ENCODE peak calls at places on chromosomes 12 and 14, in six cellular contexts. One of them, this sample, is unnamed.

GRCh38 chr12:124385219-124385969 is 90.5 kb downstream of the RFLNA start:
- DNase-seq in AG04450: peak
- DNase-seq in right atrium auricular region: no peak
- DNase-seq in transverse colon: no peak
- DNase-seq in A549: peak
- DNase-seq in astrocyte: peak
- DNase-seq in this sample: no peak

GRCh38 chr14:37615582-37616289 is 20.3 kb downstream of the TTC6 start:
- DNase-seq in A549: no peak
- DNase-seq in AG04450: no peak
- DNase-seq in astrocyte: no peak
- DNase-seq in right atrium auricular region: no peak
- DNase-seq in transverse colon: no peak
- DNase-seq in this sample: no peak

GRCh38 chr14:90495357-90496276 is 98.8 kb downstream of the CALM1 start:
- DNase-seq in AG04450: peak
- DNase-seq in A549: peak
- DNase-seq in transverse colon: peak
- DNase-seq in astrocyte: peak
- DNase-seq in right atrium auricular region: no peak
- DNase-seq in this sample: peak

GRCh38 chr14:102201369-102201748 is 61.7 kb downstream of the WDR20 start:
- DNase-seq in A549: no peak
- DNase-seq in right atrium auricular region: no peak
- DNase-seq in AG04450: no peak
- DNase-seq in transverse colon: no peak
- DNase-seq in astrocyte: no peak
- DNase-seq in this sample: no peak

GRCh38 chr14:93039649-93040315 is 75.9 kb downstream of the ITPK1 start:
- DNase-seq in right atrium auricular region: no peak
- DNase-seq in AG04450: no peak
- DNase-seq in A549: no peak
- DNase-seq in transverse colon: no peak
- DNase-seq in astrocyte: no peak
- DNase-seq in this sample: no peak

GRCh38 chr12:8037947-8038346 is 5.4 kb downstream of the FOXJ2 start:
- DNase-seq in AG04450: no peak
- DNase-seq in astrocyte: no peak
- DNase-seq in right atrium auricular region: no peak
- DNase-seq in A549: no peak
- DNase-seq in transverse colon: no peak
- DNase-seq in this sample: peak

GRCh38 chr14:74835607-74836250 is 40.2 kb downstream of the PROX2 start:
- DNase-seq in A549: no peak
- DNase-seq in transverse colon: no peak
- DNase-seq in AG04450: no peak
- DNase-seq in right atrium auricular region: no peak
- DNase-seq in astrocyte: no peak
- DNase-seq in this sample: no peak

GRCh38 chr12:7948585-7949264 is 12.7 kb upstream of the SLC2A3 start:
- DNase-seq in right atrium auricular region: no peak
- DNase-seq in transverse colon: no peak
- DNase-seq in AG04450: no peak
- DNase-seq in A549: peak
- DNase-seq in astrocyte: no peak
- DNase-seq in this sample: no peak

GRCh38 chr12:65881965-65882413 is 57.7 kb downstream of the HMGA2 start:
- DNase-seq in astrocyte: peak
- DNase-seq in transverse colon: peak
- DNase-seq in AG04450: no peak
- DNase-seq in right atrium auricular region: peak
- DNase-seq in A549: no peak
- DNase-seq in this sample: peak

GRCh38 chr14:68708343-68708742 is 84.5 kb downstream of the ZFP36L1 start:
- DNase-seq in A549: no peak
- DNase-seq in astrocyte: no peak
- DNase-seq in right atrium auricular region: no peak
- DNase-seq in AG04450: no peak
- DNase-seq in transverse colon: no peak
- DNase-seq in this sample: no peak

GRCh38 chr12:12907552-12907951 is 16.2 kb downstream of the GPRC5A start:
- DNase-seq in A549: no peak
- DNase-seq in transverse colon: no peak
- DNase-seq in AG04450: no peak
- DNase-seq in right atrium auricular region: no peak
- DNase-seq in astrocyte: no peak
- DNase-seq in this sample: no peak

GRCh38 chr14:70832536-70833305 is 23.4 kb upstream of the MAP3K9 start:
- DNase-seq in right atrium auricular region: no peak
- DNase-seq in transverse colon: no peak
- DNase-seq in astrocyte: peak
- DNase-seq in A549: no peak
- DNase-seq in AG04450: no peak
- DNase-seq in this sample: no peak

GRCh38 chr14:49897414-49897813 is 4.5 kb downstream of the ARF6 start:
- DNase-seq in astrocyte: no peak
- DNase-seq in AG04450: no peak
- DNase-seq in A549: no peak
- DNase-seq in transverse colon: no peak
- DNase-seq in right atrium auricular region: no peak
- DNase-seq in this sample: no peak

GRCh38 chr14:49895480-49895879 is 2.6 kb downstream of the ARF6 start:
- DNase-seq in transverse colon: no peak
- DNase-seq in astrocyte: no peak
- DNase-seq in A549: no peak
- DNase-seq in AG04450: no peak
- DNase-seq in right atrium auricular region: no peak
- DNase-seq in this sample: no peak

GRCh38 chr14:49898485-49898884 is 5.6 kb downstream of the ARF6 start:
- DNase-seq in right atrium auricular region: no peak
- DNase-seq in AG04450: no peak
- DNase-seq in astrocyte: no peak
- DNase-seq in transverse colon: no peak
- DNase-seq in A549: no peak
- DNase-seq in this sample: no peak

GRCh38 chr14:49896956-49897355 is 4.1 kb downstream of the ARF6 start:
- DNase-seq in AG04450: no peak
- DNase-seq in A549: no peak
- DNase-seq in right atrium auricular region: no peak
- DNase-seq in transverse colon: no peak
- DNase-seq in astrocyte: no peak
- DNase-seq in this sample: no peak

DNA sequence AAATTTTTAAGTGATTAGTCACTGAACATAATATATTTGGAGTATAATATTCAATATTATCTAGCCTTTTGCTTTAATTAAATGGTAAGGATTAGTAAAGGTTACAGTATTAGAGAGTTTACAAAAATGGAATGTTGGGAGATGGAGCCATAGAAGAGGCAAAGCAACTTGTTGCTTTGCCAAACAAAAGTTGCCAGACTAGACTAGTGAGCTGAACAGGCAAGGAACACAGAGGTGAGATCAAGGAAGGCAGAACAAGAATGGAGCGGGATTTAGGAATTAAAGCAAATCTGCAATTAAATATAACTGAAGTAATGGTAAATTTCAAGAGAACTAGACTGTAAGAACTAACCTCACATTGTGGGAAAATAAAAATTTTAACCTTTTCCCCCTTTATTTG is 5.1 kb downstream of the ARF6 start:
- DNase-seq in right atrium auricular region: no peak
- DNase-seq in A549: no peak
- DNase-seq in transverse colon: no peak
- DNase-seq in AG04450: no peak
- DNase-seq in astrocyte: no peak
- DNase-seq in this sample: no peak
- H3K27ac ChIP-seq in right atrium auricular region: no peak
- H3K27ac ChIP-seq in A549: peak
- H3K27ac ChIP-seq in transverse colon: peak
- H3K27ac ChIP-seq in AG04450: no peak
- H3K27ac ChIP-seq in astrocyte: peak
- H3K27ac ChIP-seq in this sample: no peak

GRCh38 chr12:54127538-54128259 is 61.1 kb downstream of the SMUG1 start:
- DNase-seq in astrocyte: no peak
- DNase-seq in transverse colon: no peak
- DNase-seq in right atrium auricular region: no peak
- DNase-seq in A549: no peak
- DNase-seq in AG04450: no peak
- DNase-seq in this sample: no peak

GRCh38 chr12:54126696-54127537 is 61.9 kb downstream of the SMUG1 start:
- DNase-seq in A549: no peak
- DNase-seq in astrocyte: no peak
- DNase-seq in transverse colon: peak
- DNase-seq in AG04450: no peak
- DNase-seq in right atrium auricular region: peak
- DNase-seq in this sample: peak

GRCh38 chr12:54129028-54129903 is 59.5 kb downstream of the SMUG1 start:
- DNase-seq in AG04450: no peak
- DNase-seq in astrocyte: no peak
- DNase-seq in transverse colon: no peak
- DNase-seq in right atrium auricular region: no peak
- DNase-seq in A549: no peak
- DNase-seq in this sample: no peak

GRCh38 chr12:54128466-54128865 is 60.3 kb downstream of the SMUG1 start:
- DNase-seq in right atrium auricular region: no peak
- DNase-seq in A549: no peak
- DNase-seq in AG04450: no peak
- DNase-seq in astrocyte: no peak
- DNase-seq in transverse colon: no peak
- DNase-seq in this sample: no peak

GRCh38 chr12:54125950-54126695 is 62.7 kb downstream of the SMUG1 start:
- DNase-seq in right atrium auricular region: no peak
- DNase-seq in AG04450: no peak
- DNase-seq in transverse colon: peak
- DNase-seq in A549: no peak
- DNase-seq in astrocyte: no peak
- DNase-seq in this sample: peak
- H3K27ac ChIP-seq in right atrium auricular region: peak
- H3K27ac ChIP-seq in AG04450: no peak
- H3K27ac ChIP-seq in transverse colon: peak
- H3K27ac ChIP-seq in A549: peak
- H3K27ac ChIP-seq in astrocyte: no peak
- H3K27ac ChIP-seq in this sample: no peak

GRCh38 chr12:11753151-11753501 is 103.7 kb downstream of the ETV6 start:
- DNase-seq in right atrium auricular region: no peak
- DNase-seq in transverse colon: peak
- DNase-seq in AG04450: no peak
- DNase-seq in A549: no peak
- DNase-seq in astrocyte: no peak
- DNase-seq in this sample: peak
- H3K27ac ChIP-seq in right atrium auricular region: peak
- H3K27ac ChIP-seq in transverse colon: peak
- H3K27ac ChIP-seq in AG04450: no peak
- H3K27ac ChIP-seq in A549: no peak
- H3K27ac ChIP-seq in astrocyte: no peak
- H3K27ac ChIP-seq in this sample: peak

GRCh38 chr14:33802737-33803136 is 148.1 kb downstream of the EGLN3 start:
- DNase-seq in AG04450: no peak
- DNase-seq in A549: no peak
- DNase-seq in astrocyte: no peak
- DNase-seq in transverse colon: no peak
- DNase-seq in right atrium auricular region: no peak
- DNase-seq in this sample: no peak
- H3K27ac ChIP-seq in AG04450: no peak
- H3K27ac ChIP-seq in A549: no peak
- H3K27ac ChIP-seq in astrocyte: no peak
- H3K27ac ChIP-seq in transverse colon: no peak
- H3K27ac ChIP-seq in right atrium auricular region: no peak
- H3K27ac ChIP-seq in this sample: no peak

DNA sequence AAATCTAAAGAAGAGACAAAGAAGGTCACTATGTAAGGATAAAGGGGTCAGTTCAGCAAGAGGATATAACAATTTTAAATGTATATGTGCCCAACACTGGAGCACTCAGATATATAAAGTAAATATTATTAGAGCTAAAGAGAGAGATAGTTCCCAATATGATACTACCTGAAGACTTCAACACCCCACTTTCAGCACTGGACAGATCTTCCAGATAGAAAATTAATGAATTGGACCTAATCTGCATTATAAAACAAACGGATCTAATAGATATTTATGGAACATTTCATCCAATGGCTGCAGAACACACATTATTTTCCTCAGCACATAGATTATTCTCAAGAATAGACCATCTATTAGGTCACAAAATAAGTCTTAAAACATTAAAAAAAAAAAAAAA is 24.1 kb upstream of the SRGAP1 start:
- DNase-seq in right atrium auricular region: no peak
- DNase-seq in transverse colon: no peak
- DNase-seq in AG04450: no peak
- DNase-seq in astrocyte: no peak
- DNase-seq in A549: no peak
- DNase-seq in this sample: no peak
- H3K27ac ChIP-seq in right atrium auricular region: no peak
- H3K27ac ChIP-seq in transverse colon: no peak
- H3K27ac ChIP-seq in AG04450: no peak
- H3K27ac ChIP-seq in astrocyte: no peak
- H3K27ac ChIP-seq in A549: no peak
- H3K27ac ChIP-seq in this sample: no peak

DNA sequence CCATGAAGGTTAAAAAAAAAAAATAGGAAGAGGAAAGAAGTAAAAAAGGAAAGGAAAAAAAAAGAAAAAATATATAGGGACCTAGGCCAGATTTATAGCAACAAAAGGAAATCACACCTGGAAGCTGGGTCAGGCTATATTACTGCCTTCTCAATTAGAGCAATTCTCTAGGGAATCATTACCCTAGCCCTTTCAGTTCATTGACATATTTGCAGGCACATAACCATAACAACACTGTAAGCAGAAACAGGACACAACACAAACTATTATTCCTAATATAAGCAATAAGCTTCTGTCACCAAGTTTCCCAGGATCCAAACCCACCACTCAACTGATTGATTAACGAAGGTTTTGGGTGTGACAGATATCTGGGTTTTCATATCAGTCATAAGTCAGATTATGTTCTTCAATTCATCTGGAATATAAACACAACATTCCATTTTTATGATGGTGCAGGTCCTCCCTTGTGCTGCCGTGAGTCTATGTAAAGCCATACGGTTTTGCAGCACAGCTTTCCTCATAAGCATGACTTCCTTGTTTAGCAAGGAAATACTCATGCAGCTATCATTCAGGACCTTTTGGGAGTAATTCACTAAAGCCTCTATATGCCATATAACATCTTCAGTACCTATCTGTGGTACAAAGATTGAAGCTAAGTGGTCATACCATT is 4.2 kb downstream of the PCNX4 start:
- DNase-seq in astrocyte: peak
- DNase-seq in transverse colon: no peak
- DNase-seq in A549: no peak
- DNase-seq in right atrium auricular region: no peak
- DNase-seq in AG04450: peak
- DNase-seq in this sample: no peak
- H3K27ac ChIP-seq in astrocyte: peak
- H3K27ac ChIP-seq in transverse colon: peak
- H3K27ac ChIP-seq in A549: no peak
- H3K27ac ChIP-seq in right atrium auricular region: peak
- H3K27ac ChIP-seq in AG04450: no peak
- H3K27ac ChIP-seq in this sample: no peak

DNA sequence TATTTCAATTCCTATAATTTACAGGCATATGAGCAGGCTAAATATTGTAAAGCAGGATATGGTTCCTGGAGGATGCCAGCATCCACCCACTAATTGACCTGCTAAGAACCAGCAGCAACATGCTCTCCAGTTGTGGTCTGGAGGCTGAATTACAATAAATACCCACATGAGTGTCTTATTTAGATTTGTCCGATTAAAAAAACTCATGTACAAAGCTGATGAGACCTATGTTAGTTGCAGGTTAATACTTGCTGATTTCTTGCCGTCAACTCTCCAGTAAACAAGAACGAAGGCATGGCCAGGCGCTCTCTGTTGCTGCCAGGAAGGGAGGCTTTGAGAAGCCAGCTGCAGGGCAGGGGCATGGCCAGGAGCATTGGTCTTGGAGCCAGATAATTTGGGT is 169.3 kb upstream of the PRICKLE1 start:
- DNase-seq in astrocyte: peak
- DNase-seq in AG04450: no peak
- DNase-seq in right atrium auricular region: no peak
- DNase-seq in A549: no peak
- DNase-seq in transverse colon: no peak
- DNase-seq in this sample: no peak
- H3K27ac ChIP-seq in astrocyte: no peak
- H3K27ac ChIP-seq in AG04450: no peak
- H3K27ac ChIP-seq in right atrium auricular region: no peak
- H3K27ac ChIP-seq in A549: peak
- H3K27ac ChIP-seq in transverse colon: no peak
- H3K27ac ChIP-seq in this sample: no peak